ENCODE peak calls at places on chromosomes 6 and 20, in four cellular contexts. One of them, this sample, is unnamed.
A peak's percentile ranks its signal among the peaks of the same experiment; 100 is the strongest.

GRCh38 chr6:71929047-71929446 is 42.7 kb downstream of the RIMS1 start:
- DNase-seq in HL-60: no peak
- DNase-seq in K562: no peak
- DNase-seq in GM12878: no peak
- DNase-seq in this sample: no peak

GRCh38 chr6:5089821-5090449 is 4.8 kb downstream of the PPP1R3G start:
- DNase-seq in HL-60: no peak
- DNase-seq in GM12878: no peak
- DNase-seq in K562: no peak
- DNase-seq in this sample: no peak

GRCh38 chr20:12201289-12201991 is 283.7 kb downstream of the BTBD3 start:
- DNase-seq in K562: no peak
- DNase-seq in GM12878: no peak
- DNase-seq in HL-60: no peak
- DNase-seq in this sample: no peak

GRCh38 chr20:18077157-18077556 is 19.4 kb upstream of the OVOL2 start:
- DNase-seq in HL-60: no peak
- DNase-seq in GM12878: no peak
- DNase-seq in K562: no peak
- DNase-seq in this sample: no peak

GRCh38 chr6:43455034-43455747 is at the start of gene DLK2:
- DNase-seq in GM12878: no peak
- DNase-seq in HL-60: no peak
- DNase-seq in K562: peak; percentile 88
- DNase-seq in this sample: peak; percentile 69

GRCh38 chr6:11584264-11584663 is 46.7 kb downstream of the TMEM170B start:
- DNase-seq in K562: no peak
- DNase-seq in GM12878: no peak
- DNase-seq in HL-60: no peak
- DNase-seq in this sample: no peak

GRCh38 chr20:50258790-50259483 is 68.3 kb downstream of the CEBPB start:
- DNase-seq in GM12878: no peak
- DNase-seq in K562: no peak
- DNase-seq in HL-60: no peak
- DNase-seq in this sample: no peak

GRCh38 chr20:835220-836045 is 1.9 kb downstream of the FAM110A start:
- DNase-seq in HL-60: no peak
- DNase-seq in GM12878: no peak
- DNase-seq in K562: no peak
- DNase-seq in this sample: no peak

GRCh38 chr20:61436674-61437279 is 184.7 kb downstream of the CDH4 start:
- DNase-seq in HL-60: no peak
- DNase-seq in GM12878: no peak
- DNase-seq in K562: no peak
- DNase-seq in this sample: no peak

GRCh38 chr20:38252292-38253288 is 7.9 kb downstream of the KIAA1755 start:
- DNase-seq in HL-60: no peak
- DNase-seq in GM12878: no peak
- DNase-seq in K562: no peak
- DNase-seq in this sample: no peak

GRCh38 chr20:32611286-32611685 is 26.2 kb upstream of the NOL4L start:
- DNase-seq in K562: no peak
- DNase-seq in HL-60: peak; percentile 39
- DNase-seq in GM12878: no peak
- DNase-seq in this sample: no peak

GRCh38 chr6:33746651-33747100 is at the start of gene IP6K3:
- DNase-seq in HL-60: no peak
- DNase-seq in K562: no peak
- DNase-seq in GM12878: no peak
- DNase-seq in this sample: no peak

GRCh38 chr20:56414842-56415765 is 3.0 kb downstream of the CASS4 start:
- DNase-seq in GM12878: no peak
- DNase-seq in HL-60: no peak
- DNase-seq in K562: peak; percentile 60
- DNase-seq in this sample: no peak

GRCh38 chr6:40472354-40472753 is 114.8 kb downstream of the LRFN2 start:
- DNase-seq in GM12878: no peak
- DNase-seq in HL-60: no peak
- DNase-seq in K562: no peak
- DNase-seq in this sample: no peak

GRCh38 chr20:7704021-7704420 is 236.2 kb downstream of the HAO1 start:
- DNase-seq in HL-60: no peak
- DNase-seq in GM12878: no peak
- DNase-seq in K562: no peak
- DNase-seq in this sample: no peak

GRCh38 chr6:166705070-166705469 is 78.0 kb upstream of the RPS6KA2 start:
- DNase-seq in GM12878: no peak
- DNase-seq in HL-60: no peak
- DNase-seq in K562: no peak
- DNase-seq in this sample: no peak

GRCh38 chr6:28747631-28748157 is 176.1 kb downstream of the TRIM27 start:
- DNase-seq in HL-60: no peak
- DNase-seq in GM12878: no peak
- DNase-seq in K562: peak; percentile 79
- DNase-seq in this sample: no peak

GRCh38 chr6:89082439-89082838 is 1.9 kb downstream of the PNRC1 start:
- DNase-seq in HL-60: no peak
- DNase-seq in GM12878: no peak
- DNase-seq in K562: no peak
- DNase-seq in this sample: no peak

GRCh38 chr20:50916257-50916656 is 15.0 kb downstream of the ADNP start:
- DNase-seq in HL-60: no peak
- DNase-seq in GM12878: no peak
- DNase-seq in K562: peak; percentile 34
- DNase-seq in this sample: no peak

GRCh38 chr20:39302312-39302711 is 340.2 kb downstream of the DHX35 start:
- DNase-seq in K562: no peak
- DNase-seq in GM12878: no peak
- DNase-seq in HL-60: no peak
- DNase-seq in this sample: no peak

GRCh38 chr6:112207131-112207530 is 47.2 kb downstream of the LAMA4 start:
- DNase-seq in HL-60: no peak
- DNase-seq in K562: no peak
- DNase-seq in GM12878: no peak
- DNase-seq in this sample: no peak

DNA sequence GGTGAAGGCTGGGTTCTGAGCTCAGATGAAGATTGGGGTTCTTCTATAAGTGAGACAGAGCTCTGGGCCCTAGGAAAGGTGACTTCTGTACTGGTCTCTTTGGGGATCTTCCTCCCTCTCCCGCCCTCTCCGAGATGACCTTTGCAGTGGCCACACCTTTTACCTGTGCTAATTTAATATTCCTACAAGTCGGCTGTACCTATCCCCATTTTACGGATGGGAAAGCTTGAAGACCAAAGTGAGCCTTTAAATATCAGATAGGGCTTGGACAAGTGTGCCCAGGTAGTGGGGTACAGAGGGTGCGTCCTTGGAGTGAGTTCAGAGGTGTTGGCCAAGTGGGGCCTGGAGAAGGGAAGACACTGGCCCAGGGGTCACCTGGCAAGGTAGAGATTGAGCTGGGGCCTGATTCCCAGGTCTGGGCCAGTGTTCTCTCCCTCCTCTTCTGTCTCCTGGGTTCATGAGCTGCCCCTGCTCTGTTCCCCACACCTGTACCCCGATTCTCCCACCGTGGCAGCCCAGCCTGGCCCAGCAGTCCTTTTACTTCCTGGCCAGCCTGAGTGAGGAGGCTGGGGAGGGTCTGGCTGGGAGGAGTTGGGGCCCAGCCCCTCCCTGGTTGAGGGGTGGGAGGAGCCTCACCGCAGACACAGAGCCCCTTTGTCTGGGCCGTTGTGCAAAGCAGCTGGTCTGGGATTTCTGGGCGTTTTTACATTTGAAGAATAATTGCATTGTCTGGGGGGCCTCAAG is 152.1 kb upstream of the RNF24 start:
- DNase-seq in GM12878: no peak
- DNase-seq in K562: no peak
- DNase-seq in HL-60: no peak
- DNase-seq in this sample: no peak
- TF ChIP-seq POLR2AphosphoS5 in GM12878: no peak
- TF ChIP-seq POLR2AphosphoS5 in K562: no peak
- TF ChIP-seq POLR2AphosphoS5 in HL-60: no peak
- TF ChIP-seq POLR2AphosphoS5 in this sample: no peak

GRCh38 chr6:167779993-167780655 is 46.6 kb upstream of the AFDN start:
- DNase-seq in K562: no peak
- DNase-seq in HL-60: no peak
- DNase-seq in GM12878: no peak
- DNase-seq in this sample: no peak
- TF ChIP-seq SPI1 in K562: no peak
- TF ChIP-seq SPI1 in HL-60: no peak
- TF ChIP-seq SPI1 in GM12878: no peak
- TF ChIP-seq SPI1 in this sample: no peak

DNA sequence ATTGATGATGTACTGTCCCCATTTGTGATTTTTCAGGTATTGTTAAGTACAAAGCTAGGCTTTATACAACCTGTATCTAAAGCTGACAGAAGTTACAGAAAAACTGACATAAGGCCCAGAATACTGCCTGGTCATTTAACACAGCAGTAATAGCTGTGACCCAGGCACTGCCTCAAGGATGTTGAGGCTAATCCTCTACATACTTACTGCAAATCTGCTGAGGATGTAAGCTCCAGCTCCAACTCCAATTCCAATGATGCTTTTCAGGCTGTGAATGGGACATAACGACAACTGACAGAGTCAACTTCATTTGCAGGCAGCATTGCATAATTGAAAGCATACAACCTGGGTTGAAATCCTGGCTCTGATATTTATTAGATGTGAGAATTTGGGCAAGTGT is 36.3 kb upstream of the SLA2 start:
- DNase-seq in GM12878: no peak
- DNase-seq in K562: no peak
- DNase-seq in HL-60: no peak
- DNase-seq in this sample: no peak
- TF ChIP-seq POLR2AphosphoS5 in GM12878: no peak
- TF ChIP-seq POLR2AphosphoS5 in K562: no peak
- TF ChIP-seq POLR2AphosphoS5 in HL-60: no peak
- TF ChIP-seq POLR2AphosphoS5 in this sample: no peak

GRCh38 chr6:66226099-66226498 is 519.1 kb upstream of the EYS start:
- DNase-seq in HL-60: no peak
- DNase-seq in K562: no peak
- DNase-seq in GM12878: no peak
- DNase-seq in this sample: no peak
- TF ChIP-seq SPI1 in HL-60: no peak
- TF ChIP-seq SPI1 in K562: no peak
- TF ChIP-seq SPI1 in GM12878: no peak
- TF ChIP-seq SPI1 in this sample: no peak

GRCh38 chr6:149182262-149182661 is 135.2 kb upstream of the TAB2 start:
- DNase-seq in GM12878: no peak
- DNase-seq in K562: no peak
- DNase-seq in HL-60: no peak
- DNase-seq in this sample: no peak
- TF ChIP-seq POLR2AphosphoS5 in GM12878: no peak
- TF ChIP-seq POLR2AphosphoS5 in K562: no peak
- TF ChIP-seq POLR2AphosphoS5 in HL-60: no peak
- TF ChIP-seq POLR2AphosphoS5 in this sample: no peak

GRCh38 chr6:170026272-170027110 is 264.4 kb downstream of the DLL1 start:
- DNase-seq in HL-60: no peak
- DNase-seq in GM12878: no peak
- DNase-seq in K562: no peak
- DNase-seq in this sample: no peak

GRCh38 chr6:170027111-170028043 is 263.5 kb downstream of the DLL1 start:
- DNase-seq in HL-60: no peak
- DNase-seq in GM12878: no peak
- DNase-seq in K562: no peak
- DNase-seq in this sample: no peak

GRCh38 chr6:170023620-170024521 is 267.0 kb downstream of the DLL1 start:
- DNase-seq in HL-60: no peak
- DNase-seq in K562: no peak
- DNase-seq in GM12878: no peak
- DNase-seq in this sample: no peak

GRCh38 chr6:170024940-170025339 is 265.9 kb downstream of the DLL1 start:
- DNase-seq in K562: no peak
- DNase-seq in HL-60: no peak
- DNase-seq in GM12878: no peak
- DNase-seq in this sample: no peak

GRCh38 chr6:170025341-170026271 is 265.3 kb downstream of the DLL1 start:
- DNase-seq in GM12878: no peak
- DNase-seq in K562: no peak
- DNase-seq in HL-60: no peak
- DNase-seq in this sample: no peak
- TF ChIP-seq SPI1 in GM12878: no peak
- TF ChIP-seq SPI1 in K562: no peak
- TF ChIP-seq SPI1 in HL-60: no peak
- TF ChIP-seq SPI1 in this sample: no peak

DNA sequence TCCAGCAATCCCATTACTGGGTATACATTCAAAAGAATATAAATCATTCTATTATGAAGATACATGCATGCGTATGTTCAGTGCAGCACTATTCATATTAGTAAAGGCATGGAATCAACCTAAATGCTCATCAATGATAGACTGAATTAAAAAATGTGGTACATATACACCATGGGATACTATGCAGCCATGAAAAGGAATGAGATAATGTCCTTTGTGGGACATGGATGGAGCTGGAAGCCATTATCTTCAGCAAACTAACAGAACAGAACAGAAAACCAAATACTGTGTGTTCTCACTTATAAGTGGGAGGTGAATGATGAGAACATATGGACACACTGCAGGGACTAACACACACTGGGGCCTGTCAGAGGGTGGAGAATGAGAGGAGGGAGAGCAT is 261.6 kb downstream of the GMDS start:
- DNase-seq in K562: no peak
- DNase-seq in HL-60: no peak
- DNase-seq in GM12878: no peak
- DNase-seq in this sample: no peak
- TF ChIP-seq POLR2AphosphoS5 in K562: no peak
- TF ChIP-seq POLR2AphosphoS5 in HL-60: no peak
- TF ChIP-seq POLR2AphosphoS5 in GM12878: no peak
- TF ChIP-seq POLR2AphosphoS5 in this sample: no peak

GRCh38 chr6:22098623-22099022 is 198.2 kb downstream of the PRL start:
- DNase-seq in GM12878: no peak
- DNase-seq in HL-60: no peak
- DNase-seq in K562: no peak
- DNase-seq in this sample: no peak

GRCh38 chr6:22095886-22096285 is 200.9 kb downstream of the PRL start:
- DNase-seq in GM12878: no peak
- DNase-seq in HL-60: no peak
- DNase-seq in K562: no peak
- DNase-seq in this sample: no peak

GRCh38 chr6:22099923-22100322 is 196.9 kb downstream of the PRL start:
- DNase-seq in K562: no peak
- DNase-seq in GM12878: no peak
- DNase-seq in HL-60: no peak
- DNase-seq in this sample: no peak

GRCh38 chr6:22101163-22101562 is 195.7 kb downstream of the PRL start:
- DNase-seq in K562: no peak
- DNase-seq in GM12878: no peak
- DNase-seq in HL-60: no peak
- DNase-seq in this sample: no peak

DNA sequence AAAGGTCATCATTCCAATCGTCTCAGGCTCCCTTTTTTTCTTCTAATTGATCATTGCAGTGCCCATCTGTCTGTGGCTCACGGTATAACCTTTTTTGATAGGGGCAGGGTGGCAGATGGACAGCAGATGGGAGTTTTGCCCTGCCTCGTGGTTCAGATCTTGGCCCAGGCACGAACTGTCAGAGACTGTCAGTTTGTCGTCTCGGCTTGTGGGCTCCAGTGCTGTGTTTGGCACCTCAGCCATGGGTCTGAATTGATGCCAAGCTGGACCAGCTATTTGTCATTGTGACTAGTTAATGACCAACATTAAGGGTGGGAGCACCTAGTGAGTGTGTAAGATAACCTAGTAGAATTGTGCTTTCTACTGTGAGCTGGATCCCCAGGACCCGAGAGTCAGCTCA is 197.6 kb downstream of the PRL start:
- DNase-seq in GM12878: no peak
- DNase-seq in HL-60: no peak
- DNase-seq in K562: no peak
- DNase-seq in this sample: no peak
- TF ChIP-seq SPI1 in GM12878: no peak
- TF ChIP-seq SPI1 in HL-60: no peak
- TF ChIP-seq SPI1 in K562: no peak
- TF ChIP-seq SPI1 in this sample: no peak